ENCODE peak calls at places on chromosomes 12 and 14, in ten cellular contexts. G is HFFc6; S is endothelial cell; P is T-cell; R is MG63; B is H54; K is effector memory CD4-positive, alpha-beta T cell; Z is HFF-Myc; A is left cardiac atrium; U is astrocyte of the hippocampus. L is an unnamed sample.

GRCh38 chr14:68782091-68782981 is 10.5 kb downstream of the ZFP36L1 start:
- DNase-seq in Z (no peak), U (no peak), A (no peak), G (no peak), R (no peak), P (peak; percentile 56), B (no peak), S (no peak), K (peak; percentile 50), L (no peak)

GRCh38 chr14:79568566-79568965 is 642.7 kb downstream of the DIO2 start:
- DNase-seq in G (no peak), B (no peak), R (no peak), K (no peak), A (no peak), U (peak; percentile 74), S (no peak), Z (no peak), P (no peak), L (no peak)

GRCh38 chr12:26686438-26686837 is 146.6 kb downstream of the ITPR2 start:
- DNase-seq in K (no peak), A (no peak), R (no peak), S (no peak), G (no peak), Z (no peak), P (no peak), U (no peak), B (no peak), L (no peak)

GRCh38 chr12:111024205-111024794 is 103.9 kb upstream of the MYL2 start:
- DNase-seq in G (peak; percentile 7), A (peak; percentile 37), U (peak; percentile 61), K (peak; percentile 6), Z (no peak), P (no peak), R (peak; percentile 54), S (peak; percentile 77), B (peak; percentile 84), L (peak; percentile 84)

GRCh38 chr14:52678591-52678990 is 16.8 kb downstream of the ERO1A start:
- DNase-seq in S (no peak), U (no peak), G (no peak), P (no peak), B (no peak), R (no peak), K (no peak), Z (no peak), A (no peak), L (peak; percentile 56)

GRCh38 chr12:70045036-70045435 is 198.2 kb upstream of the CNOT2 start:
- DNase-seq in R (no peak), A (no peak), G (no peak), Z (no peak), P (no peak), U (peak; percentile 24), B (no peak), S (no peak), K (no peak), L (no peak)

GRCh38 chr14:28773176-28773575 is 6.6 kb downstream of the FOXG1 start:
- DNase-seq in P (no peak), G (no peak), Z (no peak), R (no peak), U (peak; percentile 57), B (no peak), K (no peak), S (no peak), A (no peak), L (no peak)

GRCh38 chr12:78035913-78036658 is 205.4 kb downstream of the NAV3 start:
- DNase-seq in P (no peak), U (peak; percentile 65), A (no peak), S (peak; percentile 15), Z (no peak), R (no peak), G (no peak), K (no peak), B (no peak), L (no peak)

GRCh38 chr12:802242-802995 is 50.0 kb downstream of the WNK1 start:
- DNase-seq in S (no peak), Z (no peak), P (no peak), U (no peak), K (no peak), A (no peak), R (no peak), B (no peak), G (no peak), L (no peak)

GRCh38 chr12:65430571-65431306 is 152.3 kb downstream of the MSRB3 start:
- DNase-seq in G (peak; percentile 49), B (peak; percentile 17), K (no peak), R (no peak), S (no peak), A (no peak), P (no peak), U (peak; percentile 75), Z (peak; percentile 48), L (peak; percentile 94)

GRCh38 chr14:75540479-75540851 is 18.2 kb downstream of the BATF start:
- DNase-seq in R (no peak), A (no peak), U (no peak), P (no peak), K (no peak), Z (no peak), S (no peak), B (no peak), G (no peak), L (no peak)

GRCh38 chr12:63844391-63845341 is at the start of gene SRGAP1:
- DNase-seq in R (peak; percentile 69), K (no peak), A (peak; percentile 77), S (no peak), B (peak; percentile 25), U (peak; percentile 82), Z (no peak), G (peak; percentile 49), P (no peak), L (peak; percentile 51)

GRCh38 chr14:69008411-69008810 is 29.3 kb upstream of the ACTN1 start:
- DNase-seq in S (no peak), P (no peak), A (no peak), G (no peak), K (no peak), R (no peak), U (peak; percentile 86), B (no peak), Z (no peak), L (no peak)

GRCh38 chr12:83472350-83472749 is 785.6 kb downstream of the TMTC2 start:
- DNase-seq in G (no peak), P (no peak), B (no peak), A (no peak), S (no peak), Z (no peak), R (no peak), K (no peak), U (no peak), L (no peak)

GRCh38 chr14:89185919-89186849 is 230.8 kb downstream of the FOXN3 start:
- DNase-seq in A (no peak), B (peak; percentile 5), G (peak; percentile 89), U (peak; percentile 59), K (no peak), R (peak; percentile 43), P (no peak), S (no peak), Z (peak; percentile 46), L (peak; percentile 97)

GRCh38 chr14:92074555-92074954 is 31.8 kb downstream of the ATXN3 start:
- DNase-seq in Z (no peak), B (no peak), K (no peak), P (no peak), S (no peak), G (no peak), U (no peak), R (no peak), A (no peak), L (no peak)

GRCh38 chr14:93049867-93050331 is 65.8 kb downstream of the ITPK1 start:
- DNase-seq in A (no peak), P (no peak), S (peak; percentile 47), B (no peak), R (no peak), K (no peak), G (no peak), U (no peak), Z (no peak), L (no peak)

GRCh38 chr12:47828967-47829482 is 9.3 kb upstream of the HDAC7 start:
- DNase-seq in S (no peak), P (no peak), B (peak; percentile 64), A (peak; percentile 87), K (no peak), Z (no peak), U (peak; percentile 68), G (peak; percentile 68), R (peak; percentile 63), L (peak; percentile 90)

GRCh38 chr12:122322501-122322900 is 56.2 kb upstream of the VPS33A start:
- DNase-seq in K (no peak), A (no peak), Z (peak; percentile 11), B (peak; percentile 19), S (no peak), R (no peak), P (no peak), U (peak; percentile 20), G (no peak), L (peak; percentile 39)

GRCh38 chr14:37591311-37591940 is 3.6 kb downstream of the FOXA1 start:
- DNase-seq in B (no peak), G (no peak), R (no peak), P (no peak), A (no peak), K (no peak), Z (no peak), U (no peak), S (peak; percentile 50), L (peak; percentile 53)

GRCh38 chr14:83706555-83706954 is 1823.4 kb upstream of the FLRT2 start:
- DNase-seq in B (no peak), Z (peak; percentile 15), P (no peak), K (no peak), U (peak; percentile 59), R (peak; percentile 0), A (no peak), G (no peak), S (no peak), L (no peak)

GRCh38 chr12:49907352-49907751 is 3.7 kb upstream of the FAIM2 start:
- DNase-seq in B (no peak), P (no peak), S (no peak), Z (no peak), K (no peak), A (no peak), G (no peak), U (no peak), R (no peak), L (no peak)

GRCh38 chr12:53696285-53696654 is 20.4 kb upstream of the ATP5MC2 start:
- DNase-seq in R (peak; percentile 50), Z (peak; percentile 50), U (peak; percentile 90), K (no peak), A (peak; percentile 69), B (peak; percentile 93), P (no peak), S (peak; percentile 62), G (peak; percentile 74), L (peak; percentile 92)

GRCh38 chr12:49951411-49952105 is 1.0 kb downstream of the AQP2 start:
- DNase-seq in U (no peak), K (no peak), B (no peak), R (no peak), S (no peak), P (no peak), G (no peak), Z (no peak), A (no peak), L (no peak)

GRCh38 chr12:53324113-53324778 is 2.8 kb upstream of the AAAS start:
- DNase-seq in U (no peak), P (peak; percentile 36), A (no peak), B (no peak), S (peak; percentile 38), K (peak; percentile 9), R (no peak), G (no peak), Z (no peak), L (no peak)

GRCh38 chr12:124565071-124565491 is 2.3 kb downstream of the NCOR2 start:
- DNase-seq in R (peak; percentile 40), G (no peak), A (no peak), K (no peak), U (peak; percentile 61), Z (no peak), P (no peak), B (no peak), S (no peak), L (no peak)

GRCh38 chr12:51683763-51684357 is 92.8 kb downstream of the SCN8A start:
- DNase-seq in Z (no peak), U (peak; percentile 65), R (peak; percentile 52), A (peak; percentile 21), K (no peak), P (no peak), B (no peak), G (peak; percentile 59), S (no peak), L (peak; percentile 93)

GRCh38 chr12:121741743-121742142 is 29.2 kb downstream of the TMEM120B start:
- DNase-seq in P (no peak), G (no peak), R (no peak), U (no peak), S (no peak), Z (no peak), K (no peak), A (no peak), B (no peak), L (no peak)

L was measured in PC-3.